ENCODE peak calls at places on chromosomes 2 and 18, in five cellular contexts. X is IMR-90, Q is mesenchymal stem cell, O is H9, L is H1. N is an unnamed sample.

GRCh38 chr18:45670281-45670962 is 53.6 kb upstream of the SLC14A1 start:
- DNase-seq in Q (peak), X (peak), O (no peak), L (no peak), N (no peak)

GRCh38 chr2:3169106-3169870 is 208.3 kb downstream of the EIPR1 start:
- DNase-seq in X (peak), L (no peak), Q (peak), O (no peak), N (no peak)

GRCh38 chr18:74380916-74381315 is 65.3 kb downstream of the C18orf63 start:
- DNase-seq in O (no peak), X (no peak), L (peak), Q (no peak), N (no peak)

GRCh38 chr2:40213071-40213470 is 238.8 kb downstream of the SLC8A1 start:
- DNase-seq in O (no peak), Q (peak), X (peak), L (no peak), N (no peak)

GRCh38 chr2:830419-831224 is 120.0 kb upstream of the SNTG2 start:
- DNase-seq in Q (no peak), L (no peak), X (no peak), O (peak), N (no peak)

GRCh38 chr2:189579585-189579984 is 1.0 kb downstream of the SLC40A1 start:
- DNase-seq in Q (peak), O (no peak), X (peak), L (no peak), N (no peak)

GRCh38 chr2:33015421-33016142 is 68.8 kb downstream of the LTBP1 start:
- DNase-seq in Q (peak), O (no peak), X (peak), L (no peak), N (no peak)

GRCh38 chr18:67600781-67601180 is 84.3 kb upstream of the DSEL start:
- DNase-seq in X (peak), Q (no peak), O (no peak), L (no peak), N (no peak)

GRCh38 chr2:86378469-86378868 is 41.0 kb upstream of the REEP1 start:
- DNase-seq in X (no peak), L (no peak), O (no peak), Q (no peak), N (no peak)

GRCh38 chr2:4903676-4904348 is 788.4 kb upstream of the SOX11 start:
- DNase-seq in L (no peak), X (no peak), O (no peak), Q (no peak), N (no peak)

GRCh38 chr18:35778850-35779634 is 193.4 kb upstream of the RMP24 start:
- DNase-seq in L (no peak), X (no peak), Q (no peak), O (no peak), N (no peak)

GRCh38 chr2:11356760-11357159 is 12.3 kb upstream of the ROCK2 start:
- DNase-seq in X (no peak), O (no peak), L (no peak), Q (no peak), N (no peak)

GRCh38 chr2:37149626-37150322 is 7.0 kb downstream of the EIF2AK2 start:
- DNase-seq in O (no peak), Q (peak), X (no peak), L (no peak), N (no peak)

GRCh38 chr2:16204791-16205620 is 264.7 kb downstream of the MYCN start:
- DNase-seq in L (no peak), O (no peak), X (no peak), Q (no peak), N (peak)

GRCh38 chr2:58562281-58562680 is 321.2 kb upstream of the FANCL start:
- DNase-seq in Q (peak), L (no peak), X (no peak), O (no peak), N (no peak)

GRCh38 chr2:929011-929735 is 21.5 kb upstream of the SNTG2 start:
- DNase-seq in X (no peak), Q (no peak), O (no peak), L (peak), N (no peak)

GRCh38 chr2:230602562-230603230 is 109.9 kb upstream of the CAB39 start:
- DNase-seq in X (no peak), L (no peak), Q (no peak), O (no peak), N (no peak)

GRCh38 chr2:148459300-148459891 is 185.2 kb upstream of the EPC2 start:
- DNase-seq in X (peak), O (no peak), L (no peak), Q (peak), N (no peak)

GRCh38 chr2:37886745-37887144 is 38.3 kb upstream of the RMDN2 start:
- DNase-seq in L (no peak), Q (no peak), O (no peak), X (peak), N (no peak)

GRCh38 chr18:10322408-10322807 is 132.0 kb upstream of the APCDD1 start:
- DNase-seq in O (no peak), X (peak), Q (no peak), L (no peak), N (no peak)

GRCh38 chr2:222652856-222653255 is 3.0 kb downstream of the FARSB start:
- DNase-seq in Q (no peak), O (no peak), L (no peak), X (no peak), N (no peak)

GRCh38 chr2:142867161-142867560 is 10.3 kb upstream of the KYNU start:
- DNase-seq in O (no peak), X (no peak), L (no peak), Q (no peak), N (no peak)

GRCh38 chr2:84970266-84970955 is 550 bp upstream of the KCMF1 start:
- DNase-seq in X (peak), L (peak), O (peak), Q (peak), N (no peak)

GRCh38 chr18:23826850-23827620 is 137.8 kb downstream of the LAMA3 start:
- DNase-seq in X (no peak), O (no peak), Q (no peak), L (no peak), N (no peak)

GRCh38 chr18:72460210-72460680 is 83.9 kb downstream of the CBLN2 start:
- DNase-seq in O (no peak), X (peak), L (no peak), Q (no peak), N (no peak)

GRCh38 chr2:236646441-236646840 is 76.8 kb downstream of the ACKR3 start:
- DNase-seq in X (no peak), L (no peak), O (no peak), Q (no peak), N (no peak)

GRCh38 chr18:79610461-79611039 is 69.1 kb upstream of the CTDP1 start:
- DNase-seq in L (peak), X (no peak), Q (no peak), O (no peak), N (no peak)

GRCh38 chr2:70935468-70936164 is at the start of gene ATP6V1B1:
- DNase-seq in X (no peak), O (peak), Q (no peak), L (peak), N (no peak)

GRCh38 chr18:55232506-55232905 is 273.2 kb upstream of the CCDC68 start:
- DNase-seq in O (no peak), L (no peak), Q (no peak), X (no peak), N (no peak)

GRCh38 chr2:229163893-229164292 is 107.2 kb downstream of the PID1 start:
- DNase-seq in Q (no peak), O (no peak), L (no peak), X (no peak), N (no peak)

GRCh38 chr2:42101641-42102605 is 54.1 kb downstream of the PKDCC start:
- DNase-seq in L (peak), X (peak), Q (peak), O (no peak), N (peak)

GRCh38 chr2:32436150-32436549 is 79.3 kb downstream of the BIRC6 start:
- DNase-seq in L (no peak), X (peak), Q (peak), O (no peak), N (no peak)

GRCh38 chr18:55778731-55779460 is 190.9 kb upstream of the TCF4 start:
- DNase-seq in L (no peak), Q (peak), O (no peak), X (no peak), N (no peak)

GRCh38 chr2:1651131-1652066 is 92.9 kb downstream of the PXDN start:
- DNase-seq in L (no peak), X (no peak), O (no peak), Q (no peak), N (no peak)

GRCh38 chr2:222423632-222424280 is 587 bp upstream of the SGPP2 start:
- DNase-seq in O (peak), Q (peak), X (no peak), L (peak), N (no peak)

GRCh38 chr2:230153390-230153976 is 66.3 kb downstream of the SP110 start:
- DNase-seq in Q (peak), O (no peak), L (peak), X (no peak), N (no peak)

GRCh38 chr18:79687806-79688205 is 8.2 kb downstream of the CTDP1 start:
- DNase-seq in Q (peak), O (no peak), X (peak), L (no peak), N (no peak)

GRCh38 chr2:238158807-238159539 is at the start of gene ERFE:
- DNase-seq in X (peak), L (peak), Q (peak), O (peak), N (peak)

GRCh38 chr2:236916181-236916580 is 169.5 kb upstream of the COPS8 start:
- DNase-seq in L (no peak), O (no peak), X (no peak), Q (no peak), N (no peak)

DNA sequence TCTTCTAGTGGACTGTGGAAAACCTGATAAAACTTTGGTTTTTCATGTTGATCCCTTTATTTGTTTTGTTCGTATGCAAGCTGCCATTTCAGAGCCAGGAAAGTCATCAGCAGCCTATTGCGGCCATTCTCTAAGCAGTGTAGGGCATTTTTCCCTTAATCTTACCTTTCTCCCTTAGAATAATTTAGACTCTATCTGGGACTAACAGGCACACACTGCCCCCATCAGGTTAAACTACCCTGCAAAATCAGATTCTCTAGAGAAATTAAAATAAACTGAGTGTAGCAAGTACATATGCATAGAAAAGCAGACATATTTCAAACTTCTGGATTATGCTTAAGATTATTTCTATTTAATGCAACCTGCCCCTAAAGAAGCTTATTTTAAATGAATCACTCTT is 347.4 kb downstream of the METTL4 start:
- DNase-seq in X (peak), L (peak), Q (peak), O (no peak), N (peak)
- H3K23ac ChIP-seq in X (no peak), L (no peak), Q (no peak), O (no peak), N (no peak)

GRCh38 chr2:132403176-132403575 is 13.4 kb upstream of the GPR39 start:
- DNase-seq in O (no peak), L (no peak), X (no peak), Q (no peak), N (no peak)

GRCh38 chr2:132400901-132401240 is 15.7 kb upstream of the GPR39 start:
- DNase-seq in Q (no peak), L (no peak), X (no peak), O (no peak), N (no peak)

GRCh38 chr2:132401326-132401725 is 15.3 kb upstream of the GPR39 start:
- DNase-seq in Q (no peak), L (no peak), O (no peak), X (no peak), N (no peak)

GRCh38 chr2:132407767-132408166 is 8.8 kb upstream of the GPR39 start:
- DNase-seq in L (no peak), Q (no peak), X (no peak), O (no peak), N (no peak)

DNA sequence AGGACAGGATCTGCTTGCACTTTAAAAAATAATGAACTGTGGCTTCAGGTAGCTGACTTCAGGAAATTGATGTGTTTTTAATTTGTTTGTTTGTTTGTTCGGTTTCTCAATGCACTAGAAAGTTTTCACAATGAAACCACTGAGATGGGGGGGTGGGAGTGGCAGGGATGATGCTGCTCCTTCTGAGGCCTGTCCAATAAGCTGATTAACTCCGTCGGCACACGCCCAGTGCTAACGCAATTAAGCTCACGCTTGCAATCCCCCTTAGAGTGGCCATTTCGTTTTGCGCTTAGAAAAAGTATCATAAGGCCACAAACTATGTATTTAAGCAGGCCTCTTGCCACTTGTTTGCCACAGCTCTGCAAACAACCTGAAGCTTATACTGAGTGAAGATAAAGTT is 12.5 kb upstream of the GPR39 start:
- DNase-seq in X (no peak), Q (no peak), O (no peak), L (no peak), N (no peak)
- H3K4ac ChIP-seq in X (no peak), Q (no peak), O (no peak), L (no peak), N (no peak)

DNA sequence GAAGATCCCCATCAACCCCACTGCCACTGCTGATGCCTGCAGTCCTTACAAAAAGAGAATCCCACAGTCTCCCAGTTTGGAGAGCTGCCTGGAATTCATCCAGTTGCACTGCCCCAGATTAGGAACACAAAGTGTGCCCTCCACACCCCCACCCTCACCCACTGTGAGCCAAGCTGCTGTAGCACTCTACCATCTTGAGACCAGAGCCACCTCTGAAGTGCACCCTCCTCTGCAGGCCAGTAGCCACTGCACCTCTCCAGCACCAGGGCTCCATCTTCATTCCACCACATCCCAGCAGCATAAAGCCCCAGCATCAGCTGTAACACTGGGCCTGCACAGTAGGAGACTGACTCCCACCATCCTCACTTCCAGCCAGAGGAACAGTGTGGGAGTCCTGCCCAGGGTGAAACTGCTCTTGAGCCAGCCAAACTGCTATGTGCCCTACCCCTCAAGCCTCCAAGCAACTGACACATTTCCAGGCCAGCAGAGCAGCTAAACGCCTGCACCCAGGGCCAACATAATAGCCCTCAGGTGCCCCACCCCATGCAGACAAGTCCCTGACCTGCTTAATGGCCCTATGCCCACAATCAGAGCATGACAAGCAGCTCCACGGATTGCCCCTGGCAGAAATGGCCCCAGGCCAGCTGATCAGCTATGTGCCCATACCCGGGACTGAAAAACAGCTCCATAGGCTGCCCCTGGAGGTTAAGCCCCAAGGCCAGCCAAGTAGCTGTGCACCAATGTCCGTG is 206.0 kb downstream of the ATAD2B start:
- DNase-seq in O (no peak), X (no peak), L (no peak), Q (no peak), N (no peak)
- H2BK15ac ChIP-seq in O (no peak), X (no peak), L (no peak), Q (no peak), N (no peak)

GRCh38 chr2:128278979-128279378 is 39.7 kb downstream of the HS6ST1 start:
- DNase-seq in O (peak), X (no peak), L (no peak), Q (no peak), N (no peak)
- H3K23ac ChIP-seq in O (no peak), X (no peak), L (no peak), Q (no peak), N (no peak)

DNA sequence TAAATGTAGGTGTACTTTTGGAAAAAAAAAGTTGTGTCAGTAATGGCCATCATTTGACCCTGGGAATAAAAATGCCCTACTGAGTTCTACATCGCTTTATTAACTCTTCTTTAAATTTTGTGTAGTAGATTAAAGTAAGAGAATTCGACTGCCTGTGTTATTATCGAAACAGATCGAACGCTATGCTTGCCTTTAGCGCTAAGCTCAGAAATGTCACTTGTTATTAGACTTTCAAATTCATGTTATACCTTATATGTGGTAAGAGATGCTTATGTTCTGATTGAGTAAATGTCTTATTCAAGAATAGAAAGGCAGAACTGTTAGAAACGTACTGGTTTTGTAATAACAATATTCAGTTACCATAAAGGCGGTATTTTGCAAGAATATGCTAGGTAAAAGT is 1.4 kb downstream of the UGP2 start:
- DNase-seq in L (no peak), O (no peak), Q (no peak), X (no peak), N (no peak)
- H3K4ac ChIP-seq in L (no peak), O (no peak), Q (no peak), X (peak), N (no peak)

DNA sequence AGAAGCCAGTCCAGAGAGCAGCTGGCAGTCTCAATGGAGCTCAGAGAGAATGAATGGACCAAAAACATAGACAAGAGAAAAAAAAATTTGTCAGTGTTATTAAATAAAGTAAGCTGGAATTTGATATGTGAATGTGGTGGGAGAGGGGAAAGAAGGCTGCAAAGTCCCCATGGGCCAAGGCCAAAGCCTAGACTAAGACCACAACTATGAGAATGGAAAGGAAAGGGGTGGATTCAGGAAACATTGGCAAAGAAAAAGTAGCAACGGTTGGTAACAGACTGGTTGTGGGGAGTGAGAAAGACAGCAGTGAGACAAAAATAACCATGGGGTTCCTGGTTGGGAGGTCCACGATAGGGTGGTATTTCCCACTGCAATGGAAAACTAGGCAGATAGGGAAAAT is 47.0 kb downstream of the ZEB2 start:
- DNase-seq in Q (no peak), O (no peak), X (no peak), L (no peak), N (no peak)
- H2BK15ac ChIP-seq in Q (no peak), O (no peak), X (no peak), L (no peak), N (no peak)

GRCh38 chr18:49814147-49814499 is 790 bp upstream of the ACAA2 start:
- DNase-seq in X (peak), O (peak), L (no peak), Q (peak), N (peak)
- H3K23ac ChIP-seq in X (peak), O (no peak), L (no peak), Q (peak), N (peak)

GRCh38 chr2:51711761-51712160 is 679.8 kb upstream of the NRXN1 start:
- DNase-seq in X (peak), L (no peak), Q (no peak), O (no peak), N (no peak)
- H3K4ac ChIP-seq in X (no peak), L (no peak), Q (no peak), O (no peak), N (no peak)

GRCh38 chr2:206208900-206209299 is 49.2 kb downstream of the EEF1B2 start:
- DNase-seq in Q (no peak), L (no peak), O (no peak), X (no peak), N (no peak)
- H2BK15ac ChIP-seq in Q (no peak), L (no peak), O (no peak), X (no peak), N (no peak)